ENCODE peak calls at places on chromosomes 16 and 17, in five cellular contexts. I, Y, G, W and O are unnamed samples.

GRCh38 chr16:86626284-86626683 is 47.9 kb downstream of the FOXL1 start:
- DNase-seq in I (no peak), Y (no peak), G (no peak), W (no peak), O (no peak)

GRCh38 chr17:59357929-59358328 is 26.5 kb downstream of the YPEL2 start:
- DNase-seq in I (no peak), Y (no peak), G (no peak), W (no peak), O (no peak)

GRCh38 chr16:84159800-84160199 is 14.7 kb downstream of the DNAAF1 start:
- DNase-seq in I (no peak), Y (no peak), G (no peak), W (no peak), O (no peak)

GRCh38 chr17:43736389-43736788 is 22.2 kb downstream of the SOST start:
- DNase-seq in I (no peak), Y (no peak), G (no peak), W (no peak), O (no peak)

GRCh38 chr17:42684929-42685556 is 2.7 kb downstream of the CNTNAP1 start:
- DNase-seq in I (no peak), Y (no peak), G (no peak), W (no peak), O (no peak)

GRCh38 chr16:80437707-80438106 is 103.1 kb upstream of the DYNLRB2 start:
- DNase-seq in I (no peak), Y (no peak), G (no peak), W (no peak), O (no peak)

GRCh38 chr17:15914400-15915165 is 30.3 kb upstream of the ADORA2B start:
- DNase-seq in I (no peak), Y (no peak), G (no peak), W (no peak), O (no peak)

GRCh38 chr16:67169011-67169451 is 1.3 kb upstream of the NOL3 start:
- DNase-seq in I (no peak), Y (no peak), G (no peak), W (no peak), O (no peak)

GRCh38 chr16:56961386-56961785 is 364 bp upstream of the CETP start:
- DNase-seq in I (no peak), Y (no peak), G (no peak), W (peak), O (no peak)

GRCh38 chr16:85331685-85332084 is 219.4 kb upstream of the CIBAR2 start:
- DNase-seq in I (no peak), Y (peak), G (no peak), W (no peak), O (no peak)

GRCh38 chr16:27446721-27447120 is 44.7 kb downstream of the IL21R start:
- DNase-seq in I (no peak), Y (no peak), G (no peak), W (no peak), O (no peak)

GRCh38 chr17:81517009-81517338 is 4.4 kb upstream of the ACTG1 start:
- DNase-seq in I (no peak), Y (peak), G (no peak), W (peak), O (no peak)

GRCh38 chr16:31467151-31467550 is 4.8 kb upstream of the TGFB1I1 start:
- DNase-seq in I (no peak), Y (no peak), G (no peak), W (no peak), O (no peak)

GRCh38 chr17:68301438-68301959 is 10.2 kb downstream of the ARSG start:
- DNase-seq in I (no peak), Y (no peak), G (no peak), W (no peak), O (no peak)

GRCh38 chr17:34259151-34259550 is 4.1 kb downstream of the CCL2 start:
- DNase-seq in I (no peak), Y (no peak), G (no peak), W (no peak), O (no peak)

GRCh38 chr16:11235703-11235991 is 20.4 kb downstream of the SOCS1 start:
- DNase-seq in I (no peak), Y (no peak), G (no peak), W (peak), O (no peak)

GRCh38 chr17:37698132-37698615 is 46.7 kb downstream of the HNF1B start:
- DNase-seq in I (no peak), Y (no peak), G (no peak), W (no peak), O (no peak)

GRCh38 chr17:76019830-76020467 is 7.2 kb downstream of the EVPL start:
- DNase-seq in I (no peak), Y (no peak), G (no peak), W (no peak), O (no peak)

GRCh38 chr17:16930571-16931317 is 41.2 kb downstream of the TNFRSF13B start:
- DNase-seq in I (no peak), Y (no peak), G (no peak), W (no peak), O (no peak)

GRCh38 chr16:89367538-89368059 is 122.8 kb downstream of the ANKRD11 start:
- DNase-seq in I (no peak), Y (no peak), G (no peak), W (no peak), O (no peak)

GRCh38 chr17:43183921-43184320 is 12.9 kb downstream of the NBR1 start:
- DNase-seq in I (no peak), Y (no peak), G (no peak), W (no peak), O (no peak)

GRCh38 chr16:76222853-76223252 is 54.3 kb upstream of the CNTNAP4 start:
- DNase-seq in I (no peak), Y (no peak), G (no peak), W (no peak), O (no peak)

GRCh38 chr16:48157794-48158193 is 2.0 kb upstream of the ABCC12 start:
- DNase-seq in I (no peak), Y (no peak), G (no peak), W (no peak), O (no peak)

GRCh38 chr16:7548796-7549318 is 216.2 kb downstream of the RBFOX1 start:
- DNase-seq in I (no peak), Y (no peak), G (no peak), W (no peak), O (no peak)

GRCh38 chr16:87648236-87648635 is 45.9 kb downstream of the JPH3 start:
- DNase-seq in I (peak), Y (no peak), G (no peak), W (no peak), O (no peak)

GRCh38 chr17:50768348-50768761 is 1.0 kb upstream of the ANKRD40CL start:
- DNase-seq in I (no peak), Y (peak), G (no peak), W (peak), O (no peak)

GRCh38 chr16:50744911-50745310 is 3.0 kb downstream of the CYLD start:
- DNase-seq in I (no peak), Y (no peak), G (no peak), W (no peak), O (no peak)

GRCh38 chr17:41067281-41067680 is 1.6 kb upstream of the KRTAP2-4 start:
- DNase-seq in I (no peak), Y (no peak), G (no peak), W (no peak), O (peak)

GRCh38 chr17:28365487-28365886 is 488 bp upstream of the SEBOX start:
- DNase-seq in I (peak), Y (no peak), G (no peak), W (no peak), O (no peak)

GRCh38 chr16:4342866-4343744 is 8.0 kb downstream of the PAM16 start:
- DNase-seq in I (no peak), Y (no peak), G (no peak), W (no peak), O (no peak)

GRCh38 chr17:74860229-74860998 is 729 bp upstream of the GRIN2C start:
- DNase-seq in I (no peak), Y (no peak), G (no peak), W (no peak), O (no peak)

GRCh38 chr17:50904522-50905459 is 38.6 kb upstream of the TOB1 start:
- DNase-seq in I (peak), Y (no peak), G (peak), W (peak), O (no peak)

GRCh38 chr16:57608462-57609113 is 19.8 kb upstream of the ADGRG1 start:
- DNase-seq in I (no peak), Y (peak), G (no peak), W (no peak), O (no peak)

GRCh38 chr17:4198995-4199394 is 56.0 kb downstream of the CYB5D2 start:
- DNase-seq in I (no peak), Y (no peak), G (no peak), W (no peak), O (no peak)

GRCh38 chr17:62065611-62066468 is 762 bp upstream of the MED13 start:
- DNase-seq in I (peak), Y (peak), G (peak), W (peak), O (peak)

GRCh38 chr16:50267151-50267631 is 840 bp downstream of the ADCY7 start:
- DNase-seq in I (no peak), Y (peak), G (no peak), W (no peak), O (no peak)

GRCh38 chr17:75131278-75132017 is at the start of gene NT5C:
- DNase-seq in I (peak), Y (peak), G (peak), W (peak), O (no peak)

DNA sequence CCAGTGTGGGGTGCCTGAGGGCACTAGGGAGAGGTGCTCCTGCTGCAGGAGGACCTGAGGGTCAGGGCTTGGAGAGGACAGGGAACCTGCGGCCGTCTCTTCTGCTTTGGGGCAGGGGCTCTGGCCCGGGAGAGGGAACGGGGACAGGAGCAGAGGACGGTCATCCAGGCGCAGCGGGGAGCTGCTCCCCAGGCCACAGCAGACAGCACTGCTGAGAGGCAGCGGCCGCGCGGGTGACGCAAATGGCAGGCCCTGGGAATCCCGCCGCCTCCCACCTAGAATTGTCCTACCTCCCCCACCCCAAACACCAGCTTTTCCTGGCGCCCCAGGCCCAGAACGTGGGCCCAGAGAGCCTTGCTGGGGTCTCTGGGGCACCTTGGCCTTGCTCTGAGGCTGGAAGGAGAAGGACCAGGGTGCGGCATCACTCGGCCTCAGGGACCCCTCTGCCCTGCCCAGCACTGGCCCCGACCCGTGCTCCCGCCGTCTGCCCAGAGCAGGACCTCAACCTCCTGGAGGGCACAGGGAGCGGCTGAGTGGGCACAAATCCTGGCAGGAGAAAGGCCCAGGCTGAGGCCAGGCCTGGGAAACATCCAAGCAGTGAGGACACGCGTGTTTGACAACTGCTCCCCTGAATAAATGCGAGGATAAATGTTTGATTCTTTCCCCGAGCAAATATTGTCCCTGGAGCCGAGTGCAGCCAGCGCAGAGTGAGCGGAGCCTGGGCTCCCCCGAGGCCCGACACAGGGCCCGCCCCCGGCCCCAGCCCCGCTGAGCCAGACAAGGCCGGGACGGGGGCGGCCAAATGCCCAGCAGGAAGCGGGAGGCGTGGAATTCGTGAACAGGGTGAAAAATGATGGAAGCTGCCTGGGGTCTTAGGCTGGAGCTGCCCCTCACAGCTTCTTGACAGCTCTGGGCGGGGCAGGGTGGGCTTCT is 8.5 kb downstream of the SSTR5 start:
- DNase-seq in I (no peak), Y (no peak), G (no peak), W (no peak), O (no peak)
- H3K4me3 ChIP-seq in I (no peak), Y (no peak), G (no peak), W (no peak), O (no peak)

GRCh38 chr16:72302352-72302751 is 130.4 kb upstream of the PMFBP1 start:
- DNase-seq in I (no peak), Y (no peak), G (no peak), W (no peak), O (no peak)
- H3K4me3 ChIP-seq in I (no peak), Y (no peak), G (no peak), W (no peak), O (no peak)

GRCh38 chr16:68246121-68246520 is 948 bp downstream of the PLA2G15 start:
- DNase-seq in I (no peak), Y (no peak), G (no peak), W (no peak), O (no peak)
- H3K4me3 ChIP-seq in I (peak), Y (peak), G (peak), W (peak), O (peak)

GRCh38 chr17:77462553-77463497 is 322.1 kb downstream of the SEC14L1 start:
- DNase-seq in I (no peak), Y (no peak), G (no peak), W (no peak), O (no peak)
- H3K4me3 ChIP-seq in I (no peak), Y (no peak), G (no peak), W (no peak), O (no peak)

GRCh38 chr16:59887856-59888255 is 1153.7 kb upstream of the GOT2 start:
- DNase-seq in I (no peak), Y (no peak), G (no peak), W (no peak), O (no peak)
- H3K4me3 ChIP-seq in I (no peak), Y (no peak), G (no peak), W (no peak), O (no peak)

GRCh38 chr16:29663829-29664132 is 734 bp downstream of the SPN start:
- DNase-seq in I (no peak), Y (no peak), G (no peak), W (no peak), O (no peak)

GRCh38 chr16:29663020-29663828 is at the start of gene SPN:
- DNase-seq in I (no peak), Y (no peak), G (no peak), W (no peak), O (no peak)

GRCh38 chr16:29662729-29663019 is 373 bp upstream of the SPN start:
- DNase-seq in I (no peak), Y (no peak), G (no peak), W (no peak), O (no peak)

GRCh38 chr16:29664133-29664912 is 1.3 kb downstream of the SPN start:
- DNase-seq in I (no peak), Y (no peak), G (no peak), W (peak), O (no peak)

DNA sequence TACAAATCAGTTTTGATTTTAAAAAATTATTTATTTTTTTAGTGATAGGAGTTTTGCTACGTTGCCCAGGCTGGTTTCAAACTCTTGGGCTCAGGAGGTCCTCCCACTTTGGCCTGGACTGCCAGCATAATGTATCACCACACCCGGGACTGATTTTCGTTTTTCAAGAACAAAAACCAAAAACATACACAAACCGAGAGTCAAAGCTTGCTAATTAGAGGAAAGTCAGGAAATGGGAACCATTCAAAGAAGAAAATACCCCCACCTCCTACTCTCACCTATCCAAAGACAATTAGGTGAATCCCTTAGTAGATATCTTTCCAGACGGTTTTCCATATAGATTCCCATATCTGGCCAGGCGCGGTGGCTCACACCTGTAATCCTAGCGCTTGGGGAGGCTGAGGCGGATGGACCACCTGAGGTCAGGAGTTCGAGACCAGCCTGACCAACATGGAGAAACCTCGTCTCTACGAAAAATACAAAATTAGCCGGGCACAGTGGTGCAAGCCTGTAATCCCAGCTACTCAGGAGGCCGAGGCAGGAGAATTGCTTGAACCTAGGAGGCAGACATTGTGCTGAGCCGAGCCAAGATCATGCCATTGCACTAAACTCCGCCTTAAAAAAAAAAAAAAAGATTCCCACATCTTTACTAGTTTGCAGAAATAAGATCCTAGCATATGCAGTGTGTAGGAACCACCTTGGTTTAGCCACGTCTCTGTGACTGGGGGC is 883 bp upstream of the SPN start:
- DNase-seq in I (no peak), Y (no peak), G (no peak), W (no peak), O (no peak)
- H3K4me3 ChIP-seq in I (no peak), Y (no peak), G (no peak), W (no peak), O (no peak)

GRCh38 chr16:15427648-15428239 is 6.6 kb upstream of the BMERB1 start:
- DNase-seq in I (peak), Y (no peak), G (peak), W (peak), O (peak)
- H3K4me3 ChIP-seq in I (no peak), Y (no peak), G (no peak), W (no peak), O (no peak)